ENCODE peak calls at places on chromosomes 2 and 18, in six cellular contexts. One of them, this sample, is unnamed.

GRCh38 chr2:39203382-39203781 is 40.4 kb downstream of the CDKL4 start:
- DNase-seq in SK-N-SH: no peak
- DNase-seq in T1000: no peak
- DNase-seq in esophagus muscularis mucosa: no peak
- DNase-seq in EL: no peak
- DNase-seq in head of caudate nucleus: no peak
- DNase-seq in this sample: no peak

GRCh38 chr18:8788503-8789429 is 83.4 kb downstream of the MTCL1 start:
- DNase-seq in SK-N-SH: no peak
- DNase-seq in T1000: no peak
- DNase-seq in esophagus muscularis mucosa: no peak
- DNase-seq in EL: no peak
- DNase-seq in head of caudate nucleus: no peak
- DNase-seq in this sample: no peak

GRCh38 chr2:221767106-221767878 is 195.2 kb upstream of the EPHA4 start:
- DNase-seq in SK-N-SH: no peak
- DNase-seq in T1000: no peak
- DNase-seq in esophagus muscularis mucosa: no peak
- DNase-seq in EL: peak; percentile 17
- DNase-seq in head of caudate nucleus: no peak
- DNase-seq in this sample: no peak

GRCh38 chr2:65077898-65078297 is 21.7 kb downstream of the CEP68 start:
- DNase-seq in SK-N-SH: no peak
- DNase-seq in T1000: no peak
- DNase-seq in esophagus muscularis mucosa: no peak
- DNase-seq in EL: no peak
- DNase-seq in head of caudate nucleus: no peak
- DNase-seq in this sample: no peak

GRCh38 chr2:86393521-86394490 is 47.4 kb upstream of the KDM3A start:
- DNase-seq in SK-N-SH: no peak
- DNase-seq in T1000: no peak
- DNase-seq in esophagus muscularis mucosa: peak; percentile 55
- DNase-seq in EL: peak; percentile 51
- DNase-seq in head of caudate nucleus: no peak
- DNase-seq in this sample: no peak

GRCh38 chr2:219484343-219485200 is 14.1 kb upstream of the GMPPA start:
- DNase-seq in SK-N-SH: no peak
- DNase-seq in T1000: no peak
- DNase-seq in esophagus muscularis mucosa: no peak
- DNase-seq in EL: no peak
- DNase-seq in head of caudate nucleus: no peak
- DNase-seq in this sample: no peak

GRCh38 chr18:58476521-58477210 is 152.2 kb downstream of the ALPK2 start:
- DNase-seq in SK-N-SH: no peak
- DNase-seq in T1000: no peak
- DNase-seq in esophagus muscularis mucosa: no peak
- DNase-seq in EL: no peak
- DNase-seq in head of caudate nucleus: peak; percentile 26
- DNase-seq in this sample: no peak

GRCh38 chr18:2905802-2906521 is 59.2 kb downstream of the EMILIN2 start:
- DNase-seq in SK-N-SH: peak; percentile 82
- DNase-seq in T1000: no peak
- DNase-seq in esophagus muscularis mucosa: no peak
- DNase-seq in EL: peak; percentile 75
- DNase-seq in head of caudate nucleus: peak; percentile 41
- DNase-seq in this sample: peak; percentile 73

This sample was measured in D341Med.